ENCODE peak calls at places on chromosomes 6 and 20, in seven cellular contexts. S is IMR-90, T is right atrium auricular region, U is hepatocyte, P is WERI-Rb-1, Z is uterus, A is A673. V is an unnamed sample. For H3K36me3, the result is how much of the 10 kb centered on the place peaks cover.

GRCh38 chr6:14625173-14625895 is 507.8 kb downstream of the CD83 start:
- DNase-seq in U (no peak), T (no peak), S (no peak), P (no peak), A (no peak), Z (no peak), V (no peak)

GRCh38 chr6:42974919-42975505 is 4.0 kb downstream of the PEX6 start:
- DNase-seq in S (no peak), U (no peak), Z (no peak), P (no peak), A (no peak), T (no peak), V (no peak)

GRCh38 chr6:146700078-146700686 is 101.4 kb downstream of the ADGB start:
- DNase-seq in Z (peak), A (peak), S (peak), U (peak), T (peak), P (peak), V (peak)

GRCh38 chr6:13229205-13230085 is 98.9 kb downstream of the TBC1D7 start:
- DNase-seq in Z (no peak), A (peak), U (peak), S (no peak), T (no peak), P (no peak), V (peak)

GRCh38 chr6:110328231-110328630 is 29.9 kb downstream of the METTL24 start:
- DNase-seq in U (no peak), S (peak), A (no peak), P (no peak), Z (no peak), T (no peak), V (no peak)

GRCh38 chr6:2434116-2434515 is 188.7 kb upstream of the GMDS start:
- DNase-seq in T (no peak), S (no peak), U (no peak), P (no peak), A (no peak), Z (no peak), V (no peak)

GRCh38 chr20:24495266-24495665 is 25.8 kb downstream of the SYNDIG1 start:
- DNase-seq in T (no peak), S (no peak), P (no peak), A (no peak), U (no peak), Z (no peak), V (no peak)

GRCh38 chr6:99349620-99350141 is at the start of gene FAXC:
- DNase-seq in P (peak), U (peak), T (no peak), S (peak), Z (peak), A (peak), V (peak)

GRCh38 chr6:33632603-33633039 is 11.5 kb downstream of the ITPR3 start:
- DNase-seq in T (no peak), Z (no peak), A (peak), P (peak), U (peak), S (no peak), V (peak)

GRCh38 chr6:20335872-20336271 is 65.8 kb upstream of the E2F3 start:
- DNase-seq in U (no peak), Z (no peak), S (no peak), T (no peak), P (no peak), A (no peak), V (no peak)

GRCh38 chr20:4869290-4870193 is 131.8 kb downstream of the SLC23A2 start:
- DNase-seq in A (no peak), Z (no peak), P (no peak), S (peak), T (no peak), U (peak), V (no peak)

GRCh38 chr20:62596486-62596885 is 45.8 kb upstream of the SLCO4A1 start:
- DNase-seq in S (no peak), A (no peak), Z (no peak), P (no peak), T (no peak), U (no peak), V (no peak)

GRCh38 chr6:161918154-161918553 is 644.3 kb upstream of the AGPAT4 start:
- DNase-seq in Z (no peak), S (peak), P (no peak), T (no peak), U (no peak), A (no peak), V (no peak)

GRCh38 chr6:11714116-11714797 is 64.3 kb downstream of the ADTRP start:
- DNase-seq in S (no peak), U (no peak), A (no peak), T (no peak), Z (no peak), P (peak), V (no peak)

GRCh38 chr20:11509776-11510175 is 407.9 kb upstream of the BTBD3 start:
- DNase-seq in S (no peak), A (no peak), Z (no peak), P (no peak), U (no peak), T (no peak), V (no peak)
- H3K36me3 ChIP-seq in S (under half), A (under half), Z (under half), P (under half), U (under half), T (under half), V (under half)

DNA sequence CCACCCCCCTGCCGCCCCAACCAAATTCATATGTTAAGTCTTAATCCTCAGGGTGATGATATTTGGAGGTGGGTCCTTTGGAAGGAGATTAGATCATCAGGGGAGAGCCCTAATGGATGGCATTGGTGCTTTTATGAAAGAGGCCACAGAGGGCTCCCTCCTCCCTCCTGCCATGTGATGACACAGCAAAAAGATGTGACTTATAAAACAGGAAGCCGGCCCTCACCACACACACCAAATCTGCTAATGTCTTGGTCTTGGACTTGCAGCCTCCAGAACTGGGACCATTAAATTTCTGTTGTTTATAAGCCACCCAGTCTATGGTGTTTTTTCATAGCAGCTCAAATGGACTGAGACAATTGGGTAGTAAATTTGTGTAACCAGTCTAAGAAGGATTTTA is 176.3 kb downstream of the ADGRG6 start:
- DNase-seq in A (peak), U (peak), T (no peak), S (peak), P (peak), Z (no peak), V (peak)
- TF ChIP-seq CTCF in A (no peak), U (no peak), T (no peak), S (no peak), P (no peak), Z (no peak), V (no peak)

DNA sequence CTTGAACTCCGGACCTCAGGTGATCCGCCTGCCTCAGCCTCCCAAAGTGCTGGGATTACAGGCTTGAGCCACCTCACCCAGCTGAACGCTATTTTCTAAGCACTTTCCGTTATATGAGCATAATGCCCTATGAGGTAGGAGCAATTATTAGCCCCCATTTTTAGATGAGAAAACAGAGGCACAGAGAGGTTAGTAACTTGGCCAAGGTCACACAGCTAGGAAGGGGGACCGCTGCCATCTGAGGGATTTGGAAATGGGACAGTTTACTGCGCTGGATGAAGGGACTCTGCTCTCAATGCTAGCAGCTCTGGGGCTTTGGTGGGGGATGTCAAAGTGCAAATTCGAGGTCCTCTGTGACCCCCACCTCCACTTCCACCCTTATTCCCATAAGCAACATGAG is 62.5 kb downstream of the BCAS4 start:
- DNase-seq in U (no peak), S (no peak), A (no peak), Z (no peak), T (no peak), P (no peak), V (no peak)
- H3K36me3 ChIP-seq in U (under half), S (under half), A (under half), Z (under half), T (under half), P (under half), V (under half)

DNA sequence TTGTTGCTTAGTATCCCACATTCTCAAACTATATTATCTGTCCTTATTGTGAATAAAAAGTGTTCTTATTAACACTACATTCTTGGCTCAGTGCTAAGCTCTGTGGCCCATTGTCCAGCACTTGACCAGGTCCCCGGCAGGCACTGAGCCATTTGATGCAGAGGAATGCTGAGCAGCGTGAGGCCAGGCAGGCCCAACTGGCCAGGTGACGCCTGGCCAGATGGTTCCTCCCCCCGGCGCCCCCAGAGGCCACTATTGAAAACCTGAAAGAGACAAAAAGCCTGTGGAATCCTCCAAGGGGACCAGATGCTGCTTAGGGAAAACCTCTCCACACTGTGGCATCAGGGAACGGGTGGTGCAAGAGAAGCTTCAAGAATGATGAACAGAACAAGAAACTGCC is 597.5 kb upstream of the JAG1 start:
- DNase-seq in U (no peak), S (no peak), A (no peak), P (peak), T (no peak), Z (no peak), V (peak)
- TF ChIP-seq CTCF in U (no peak), S (no peak), A (no peak), P (peak), T (no peak), Z (no peak), V (peak)

V was measured in endodermal cell.